ENCODE peak calls at places on chromosomes 12 and 14, in six cellular contexts. N is sigmoid colon, Q is H1, S is SK-N-SH, Y is GM12878, P is stomach. L is an unnamed sample.
A peak's percentile ranks its signal among the peaks of the same experiment; 100 is the strongest.

GRCh38 chr12:49189731-49190314 is 943 bp upstream of the TUBA1A start:
- DNase-seq in N (no peak), Q (no peak), S (no peak), P (no peak), Y (no peak), L (no peak)

GRCh38 chr14:24734917-24735500 is 101.0 kb upstream of the GZMB start:
- DNase-seq in Y (no peak), P (peak; percentile 30), N (no peak), Q (no peak), S (peak; percentile 14), L (no peak)

GRCh38 chr12:76240281-76240680 is 107.9 kb downstream of the BBS10 start:
- DNase-seq in P (no peak), Y (no peak), Q (peak; percentile 4), N (no peak), S (no peak), L (no peak)

GRCh38 chr12:89461649-89462612 is 62.7 kb downstream of the GALNT4 start:
- DNase-seq in Q (no peak), S (peak; percentile 36), N (no peak), Y (no peak), P (no peak), L (no peak)

GRCh38 chr12:92596388-92596787 is 106.4 kb upstream of the PLEKHG7 start:
- DNase-seq in S (no peak), N (no peak), Y (no peak), Q (no peak), P (no peak), L (no peak)

GRCh38 chr12:15634010-15634676 is 155.0 kb downstream of the EPS8 start:
- DNase-seq in Y (no peak), N (no peak), P (no peak), Q (no peak), S (no peak), L (no peak)

GRCh38 chr12:19462441-19462840 is 23.1 kb downstream of the AEBP2 start:
- DNase-seq in S (peak; percentile 58), Y (no peak), P (no peak), Q (no peak), N (no peak), L (no peak)

GRCh38 chr14:96109956-96110355 is 70.8 kb downstream of the C14orf132 start:
- DNase-seq in Q (no peak), N (no peak), P (no peak), S (no peak), Y (no peak), L (no peak)

GRCh38 chr12:3280967-3281366 is 203.8 kb downstream of the TSPAN9 start:
- DNase-seq in S (peak; percentile 66), P (no peak), Q (no peak), Y (no peak), N (no peak), L (no peak)

GRCh38 chr12:5085896-5086295 is 42.2 kb downstream of the KCNA5 start:
- DNase-seq in S (no peak), P (no peak), Q (no peak), N (no peak), Y (no peak), L (no peak)

GRCh38 chr14:23729720-23730387 is 93.7 kb downstream of the DHRS2 start:
- DNase-seq in Y (no peak), S (peak; percentile 22), Q (no peak), N (no peak), P (no peak), L (no peak)

GRCh38 chr14:55957950-55958349 is 160.3 kb upstream of the PELI2 start:
- DNase-seq in N (no peak), Q (peak; percentile 49), P (no peak), Y (no peak), S (no peak), L (no peak)

GRCh38 chr14:72646861-72647528 is 246.9 kb downstream of the DPF3 start:
- DNase-seq in Y (no peak), N (no peak), Q (no peak), S (no peak), P (no peak), L (no peak)

GRCh38 chr14:80621701-80622100 is 319.8 kb downstream of the CEP128 start:
- DNase-seq in N (no peak), P (no peak), S (no peak), Y (no peak), Q (no peak), L (no peak)

GRCh38 chr12:6404390-6404789 is 20.4 kb downstream of the LTBR start:
- DNase-seq in S (no peak), Q (no peak), P (no peak), Y (no peak), N (no peak), L (no peak)

GRCh38 chr12:24850486-24850885 is 98.4 kb downstream of the BCAT1 start:
- DNase-seq in S (no peak), N (no peak), Y (no peak), Q (no peak), P (no peak), L (no peak)

GRCh38 chr14:102509744-102510615 is at the start of gene ANKRD9:
- DNase-seq in S (peak; percentile 99), N (peak; percentile 98), P (peak; percentile 97), Q (peak; percentile 94), Y (peak; percentile 30), L (peak; percentile 95)

GRCh38 chr12:128797119-128798118 is 26.3 kb downstream of the SLC15A4 start:
- DNase-seq in Y (no peak), S (no peak), N (peak; percentile 46), Q (no peak), P (no peak), L (no peak)

GRCh38 chr12:49698619-49699545 is 8.3 kb downstream of the FMNL3 start:
- DNase-seq in P (no peak), N (peak; percentile 64), S (no peak), Y (peak; percentile 91), Q (peak; percentile 57), L (no peak)

GRCh38 chr12:90490355-90490754 is 464.6 kb downstream of the CCER1 start:
- DNase-seq in N (no peak), Y (no peak), S (no peak), P (no peak), Q (no peak), L (no peak)

GRCh38 chr14:105068818-105069217 is 3.6 kb upstream of the GPR132 start:
- DNase-seq in N (no peak), Y (no peak), S (no peak), Q (no peak), P (no peak), L (no peak)
- TF ChIP-seq POLR2AphosphoS5 in N (no peak), Y (peak; percentile 52), S (no peak), Q (no peak), P (no peak), L (no peak)

DNA sequence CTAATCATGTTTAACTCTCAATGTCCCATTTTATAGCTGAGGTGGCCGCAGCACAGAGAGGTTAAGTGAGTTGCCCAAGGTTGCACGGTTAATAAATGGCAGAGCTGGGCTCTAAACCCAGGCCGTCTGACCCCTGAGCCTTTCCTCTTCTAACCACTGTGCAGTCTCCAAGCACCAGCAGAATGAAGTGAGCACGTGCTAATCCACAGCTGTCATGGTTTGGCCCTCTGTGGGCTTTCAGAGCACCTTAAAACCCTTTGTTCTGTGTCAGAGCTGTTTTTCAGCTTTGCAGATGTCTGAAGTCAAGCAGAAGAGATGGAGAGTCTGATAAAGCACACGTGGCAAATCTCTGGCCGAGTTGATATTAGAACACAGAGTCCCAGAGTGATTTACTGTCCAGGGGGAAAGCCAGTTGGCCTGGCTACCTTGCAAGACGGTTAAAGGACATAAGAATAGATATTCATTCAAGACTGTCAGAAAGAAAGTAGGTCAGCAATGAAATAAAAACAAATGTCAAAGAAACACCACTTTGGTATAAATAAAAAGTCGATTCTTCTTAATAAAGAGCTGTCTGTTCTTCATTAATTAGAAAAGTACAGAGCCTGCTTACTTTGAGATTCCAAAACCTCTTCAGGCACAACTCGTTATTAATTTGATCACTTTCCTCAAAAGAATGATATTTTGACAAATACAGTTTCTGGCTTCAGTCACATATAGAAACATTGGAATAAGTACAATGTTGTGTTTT is 107.3 kb downstream of the CRADD start:
- DNase-seq in P (no peak), Q (no peak), S (peak; percentile 44), Y (no peak), N (peak; percentile 96), L (no peak)
- TF ChIP-seq EP300 in P (peak; percentile 94), Q (no peak), S (peak; percentile 92), Y (no peak), N (peak; percentile 89), L (no peak)

GRCh38 chr12:11779286-11779685 is 129.8 kb downstream of the ETV6 start:
- DNase-seq in Y (peak; percentile 62), P (no peak), N (no peak), Q (no peak), S (no peak), L (no peak)
- TF ChIP-seq POLR2AphosphoS5 in Y (no peak), P (no peak), N (no peak), Q (no peak), S (no peak), L (no peak)

DNA sequence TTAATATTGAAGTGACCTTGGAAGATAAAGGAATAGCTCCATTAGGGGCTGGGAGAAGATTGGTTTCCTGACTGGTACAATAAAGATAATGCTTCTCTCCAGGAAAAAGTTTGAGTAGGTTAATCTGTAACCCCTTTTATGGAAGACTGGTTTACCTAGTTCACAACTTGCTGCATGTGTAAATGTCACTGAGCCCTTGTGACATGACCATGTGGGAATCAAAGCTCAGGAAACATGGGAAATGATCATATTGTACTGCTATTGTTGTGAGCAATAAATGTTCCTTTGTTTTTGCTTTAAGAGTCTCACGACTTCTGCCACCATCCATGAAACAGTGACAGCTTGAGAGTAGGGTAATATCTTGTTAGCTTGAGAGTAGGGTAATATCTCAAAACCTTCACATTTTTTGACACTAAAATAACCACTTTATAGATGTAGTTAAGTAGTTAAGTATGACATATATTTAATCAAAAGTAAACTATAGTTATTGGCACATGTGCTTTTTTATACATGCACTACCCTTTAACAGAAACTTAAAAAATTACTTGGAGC is 1338.6 kb downstream of the FSCB start:
- DNase-seq in Q (no peak), S (no peak), P (no peak), Y (no peak), N (no peak), L (no peak)
- TF ChIP-seq EP300 in Q (no peak), S (no peak), P (no peak), Y (no peak), N (no peak), L (no peak)